ENCODE peak calls at places on chromosomes 1 and 21, in five cellular contexts. K is fibroblast of pulmonary artery, D is type B pancreatic cell, T is AG08396, W is OCI-LY7. H is an unnamed sample.

GRCh38 chr1:61980561-61980960 is 214.1 kb upstream of the L1TD1 start:
- DNase-seq in D (no peak), K (peak; percentile 27), T (no peak), W (no peak), H (no peak)

GRCh38 chr1:151612506-151613274 is 840 bp downstream of the SNX27 start:
- DNase-seq in K (peak; percentile 27), T (peak; percentile 51), W (peak; percentile 30), D (peak; percentile 73), H (peak; percentile 42)

GRCh38 chr1:77687519-77687906 is 5.1 kb upstream of the ZZZ3 start:
- DNase-seq in K (peak; percentile 18), T (no peak), W (peak; percentile 43), D (no peak), H (no peak)

GRCh38 chr1:156608981-156609380 is 7.7 kb upstream of the GPATCH4 start:
- DNase-seq in T (no peak), W (peak; percentile 78), D (no peak), K (no peak), H (peak; percentile 80)

GRCh38 chr1:203046984-203047630 is 20.8 kb downstream of the PPFIA4 start:
- DNase-seq in W (no peak), D (no peak), T (peak; percentile 84), K (peak; percentile 80), H (no peak)

GRCh38 chr1:207500306-207500705 is 4.3 kb downstream of the CR1 start:
- DNase-seq in K (no peak), D (no peak), T (no peak), W (no peak), H (no peak)

GRCh38 chr1:91795601-91796389 is 90.2 kb downstream of the TGFBR3 start:
- DNase-seq in W (no peak), T (no peak), K (peak; percentile 68), D (no peak), H (no peak)

GRCh38 chr1:183090386-183091006 is 67.3 kb downstream of the LAMC1 start:
- DNase-seq in D (no peak), W (no peak), K (peak; percentile 83), T (peak; percentile 34), H (no peak)

GRCh38 chr21:43981151-43981870 is 30.8 kb upstream of the TRAPPC10 start:
- DNase-seq in D (no peak), K (no peak), W (no peak), T (no peak), H (no peak)